ENCODE peak calls at places on chromosomes 4 and X, in seven cellular contexts. V is K562, A is HCT116, K is H1, J is GM12878, Z is SK-N-SH, N is HepG2. F is an unnamed sample.

GRCh38 chrX:22349116-22349515 is 76.4 kb downstream of the CBLL2 start:
- DNase-seq in V (no peak), A (no peak), K (no peak), J (no peak), Z (no peak), N (no peak), F (no peak)

GRCh38 chrX:9267415-9267814 is 197.4 kb upstream of the TBL1X start:
- DNase-seq in V (no peak), A (no peak), K (no peak), J (no peak), Z (no peak), N (peak; percentile 82), F (no peak)

GRCh38 chr4:26822546-26822945 is 38.1 kb upstream of the STIM2 start:
- DNase-seq in V (no peak), A (no peak), K (no peak), J (peak; percentile 27), Z (no peak), N (no peak), F (no peak)

GRCh38 chr4:77336411-77337142 is 179.6 kb downstream of the CCNG2 start:
- DNase-seq in V (no peak), A (no peak), K (no peak), J (no peak), Z (no peak), N (no peak), F (no peak)

GRCh38 chrX:71618787-71619186 is 476 bp upstream of the CXCR3 start:
- DNase-seq in V (no peak), A (no peak), K (no peak), J (no peak), Z (no peak), N (no peak), F (no peak)

GRCh38 chr4:66404149-66404548 is 733.9 kb upstream of the EPHA5 start:
- DNase-seq in V (no peak), A (no peak), K (no peak), J (no peak), Z (no peak), N (no peak), F (no peak)

GRCh38 chr4:135739354-135739753 is 1537.8 kb upstream of the PABPC4L start:
- DNase-seq in V (no peak), A (no peak), K (no peak), J (no peak), Z (no peak), N (no peak), F (no peak)

GRCh38 chr4:141652161-141652778 is 15.9 kb downstream of the IL15 start:
- DNase-seq in V (no peak), A (no peak), K (no peak), J (no peak), Z (no peak), N (no peak), F (no peak)

GRCh38 chrX:40244980-40245379 is 147.2 kb upstream of the BCOR start:
- DNase-seq in V (no peak), A (no peak), K (no peak), J (no peak), Z (peak; percentile 68), N (no peak), F (no peak)

GRCh38 chr4:5787311-5787710 is 76.3 kb downstream of the EVC start:
- DNase-seq in V (no peak), A (no peak), K (no peak), J (no peak), Z (no peak), N (no peak), F (no peak)

GRCh38 chr4:78627046-78627965 is 75.7 kb downstream of the ANXA3 start:
- DNase-seq in V (no peak), A (no peak), K (no peak), J (no peak), Z (no peak), N (no peak), F (no peak)

GRCh38 chr4:15392053-15392805 is 35.6 kb upstream of the C1QTNF7 start:
- DNase-seq in V (no peak), A (no peak), K (no peak), J (no peak), Z (no peak), N (no peak), F (no peak)

GRCh38 chr4:83905952-83906351 is 370.0 kb downstream of the GPAT3 start:
- DNase-seq in V (no peak), A (no peak), K (no peak), J (no peak), Z (no peak), N (peak; percentile 3), F (peak; percentile 53)

GRCh38 chr4:148793221-148793620 is 351.0 kb upstream of the NR3C2 start:
- DNase-seq in V (no peak), A (no peak), K (no peak), J (no peak), Z (no peak), N (no peak), F (no peak)

GRCh38 chr4:38099908-38100407 is 139.8 kb downstream of the PTTG2 start:
- DNase-seq in V (no peak), A (no peak), K (no peak), J (no peak), Z (no peak), N (no peak), F (no peak)
- TF ChIP-seq JUND in V (no peak), A (no peak), K (no peak), J (no peak), Z (no peak), N (no peak), F (no peak)

GRCh38 chr4:138851626-138852443 is 163.7 kb upstream of the NOCT start:
- DNase-seq in V (no peak), A (no peak), K (no peak), J (no peak), Z (no peak), N (no peak), F (no peak)
- TF ChIP-seq JUND in V (no peak), A (no peak), K (peak; percentile 15), J (no peak), Z (no peak), N (no peak), F (no peak)

DNA sequence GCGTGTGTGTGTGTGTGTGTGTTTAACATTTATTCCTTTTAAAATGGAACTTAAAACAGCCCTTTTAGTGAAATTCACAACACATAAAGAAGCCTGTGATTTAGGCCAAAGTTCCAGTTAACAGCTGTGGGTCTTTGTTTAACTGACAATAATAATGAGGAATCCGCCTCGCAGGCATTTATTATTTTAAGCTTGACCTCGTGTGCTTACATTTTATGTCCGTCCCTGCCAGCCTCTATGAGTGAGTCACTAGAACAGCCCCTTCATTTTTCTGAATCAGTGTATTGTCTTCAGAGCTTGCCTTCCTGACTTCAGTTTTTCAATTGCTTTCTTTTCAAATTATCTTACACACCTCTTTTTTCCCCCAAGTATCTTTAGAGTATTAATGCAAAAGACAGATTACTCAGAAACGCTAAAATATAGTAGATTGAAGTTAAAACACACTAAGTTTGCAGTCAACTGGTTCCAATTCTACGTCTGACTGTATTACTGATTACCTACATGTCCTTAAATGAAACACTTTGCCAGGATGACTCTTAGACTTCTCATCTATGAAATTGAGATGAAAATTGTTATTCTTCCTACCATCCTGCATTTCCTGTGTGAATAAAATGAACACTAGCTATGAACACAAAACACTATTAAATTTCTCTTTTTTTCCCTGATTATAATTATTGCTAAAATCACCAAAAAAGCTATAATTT is 319.6 kb upstream of the HS3ST1 start:
- DNase-seq in V (no peak), A (peak; percentile 83), K (no peak), J (no peak), Z (no peak), N (no peak), F (no peak)
- TF ChIP-seq JUND in V (no peak), A (peak; percentile 68), K (no peak), J (no peak), Z (no peak), N (no peak), F (no peak)

DNA sequence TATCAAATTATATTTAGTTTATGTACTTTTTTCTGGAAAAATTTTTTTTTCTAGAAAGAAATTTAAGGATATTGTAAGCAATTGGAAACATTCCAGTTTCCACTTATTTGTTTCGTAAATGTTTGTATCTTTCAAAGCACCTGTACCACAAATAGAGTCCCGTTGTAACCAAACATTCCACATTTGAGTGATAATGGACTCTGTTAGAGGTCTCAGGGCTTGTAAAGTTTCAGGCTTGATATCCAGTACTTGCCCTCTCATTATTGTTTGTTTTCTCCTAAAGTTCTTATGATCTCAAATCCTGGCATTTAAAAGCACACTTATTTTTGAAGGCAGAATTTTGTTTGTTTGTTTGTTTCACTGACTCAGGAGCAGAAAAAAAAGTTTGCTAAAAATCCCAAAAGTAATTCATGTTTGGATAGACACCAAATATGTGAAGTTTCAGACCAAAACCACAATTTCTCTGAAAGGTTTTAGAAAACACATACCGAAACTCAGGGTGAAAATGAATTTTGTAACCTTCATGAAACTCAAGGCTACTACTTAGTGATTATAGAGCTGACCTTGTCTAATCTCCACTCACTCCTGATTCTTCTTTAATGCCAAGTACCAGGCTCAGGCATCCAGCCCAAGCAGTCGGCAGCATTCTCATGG is 5.7 kb upstream of the TMEM192 start:
- DNase-seq in V (no peak), A (no peak), K (no peak), J (no peak), Z (no peak), N (no peak), F (no peak)
- TF ChIP-seq JUND in V (no peak), A (no peak), K (no peak), J (no peak), Z (no peak), N (no peak), F (no peak)

DNA sequence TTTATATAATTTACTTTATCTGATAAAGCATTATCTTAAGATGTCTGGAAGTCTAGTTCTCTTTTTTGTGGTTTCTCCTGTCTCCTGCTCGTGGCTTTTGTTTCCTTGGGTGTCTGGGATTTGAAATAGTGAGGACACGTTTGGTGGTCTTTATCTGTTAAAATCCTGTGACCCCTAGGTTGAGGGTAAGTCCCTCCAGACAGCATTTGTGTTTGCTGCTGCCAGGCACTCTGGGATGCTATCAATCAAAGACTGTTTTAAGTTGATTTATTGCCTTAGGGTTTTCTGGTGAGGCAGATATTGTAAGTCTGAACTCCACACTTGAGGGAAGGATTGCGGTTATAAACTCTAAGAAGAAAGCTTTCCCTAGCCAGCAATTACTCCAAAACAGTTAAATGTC is 207.9 kb downstream of the PRDM5 start:
- DNase-seq in V (no peak), A (no peak), K (no peak), J (no peak), Z (no peak), N (no peak), F (no peak)
- TF ChIP-seq JUND in V (no peak), A (no peak), K (no peak), J (no peak), Z (no peak), N (no peak), F (no peak)